ENCODE peak calls at places on chromosomes 11 and 22, in ten cellular contexts. One of them, this sample, is unnamed. For H3K4me1 and H3K9me3, the result is how much of the 10 kb centered on the place peaks cover.

GRCh38 chr11:62856333-62856910 is 17.0 kb upstream of the WDR74 start:
- DNase-seq in mucosa of descending colon: no peak
- DNase-seq in neural progenitor cell: no peak
- DNase-seq in thoracic aorta: no peak
- DNase-seq in body of pancreas: no peak
- DNase-seq in stomach: no peak
- DNase-seq in spleen: peak
- DNase-seq in CD8-positive, alpha-beta T cell: no peak
- DNase-seq in ovary: no peak
- DNase-seq in aorta: no peak
- DNase-seq in this sample: no peak

GRCh38 chr22:37549704-37550059 is 10.6 kb upstream of the CDC42EP1 start:
- DNase-seq in mucosa of descending colon: no peak
- DNase-seq in neural progenitor cell: peak
- DNase-seq in thoracic aorta: no peak
- DNase-seq in body of pancreas: peak
- DNase-seq in stomach: peak
- DNase-seq in spleen: no peak
- DNase-seq in CD8-positive, alpha-beta T cell: no peak
- DNase-seq in ovary: peak
- DNase-seq in aorta: peak
- DNase-seq in this sample: no peak

GRCh38 chr11:36391062-36391461 is 95.0 kb downstream of the PRR5L start:
- DNase-seq in mucosa of descending colon: no peak
- DNase-seq in neural progenitor cell: no peak
- DNase-seq in thoracic aorta: no peak
- DNase-seq in body of pancreas: no peak
- DNase-seq in stomach: no peak
- DNase-seq in spleen: no peak
- DNase-seq in CD8-positive, alpha-beta T cell: no peak
- DNase-seq in ovary: no peak
- DNase-seq in aorta: no peak
- DNase-seq in this sample: no peak

GRCh38 chr11:6413791-6414231 is 5.1 kb downstream of the APBB1 start:
- DNase-seq in mucosa of descending colon: no peak
- DNase-seq in neural progenitor cell: no peak
- DNase-seq in thoracic aorta: no peak
- DNase-seq in body of pancreas: no peak
- DNase-seq in stomach: no peak
- DNase-seq in spleen: no peak
- DNase-seq in CD8-positive, alpha-beta T cell: peak
- DNase-seq in ovary: no peak
- DNase-seq in aorta: no peak
- DNase-seq in this sample: no peak

GRCh38 chr11:87236368-87236767 is 198.6 kb downstream of the TMEM135 start:
- DNase-seq in mucosa of descending colon: no peak
- DNase-seq in neural progenitor cell: no peak
- DNase-seq in thoracic aorta: no peak
- DNase-seq in body of pancreas: no peak
- DNase-seq in stomach: no peak
- DNase-seq in spleen: no peak
- DNase-seq in CD8-positive, alpha-beta T cell: no peak
- DNase-seq in ovary: no peak
- DNase-seq in aorta: no peak
- DNase-seq in this sample: no peak

GRCh38 chr11:6646040-6646439 is 9.6 kb downstream of the DCHS1 start:
- DNase-seq in mucosa of descending colon: peak
- DNase-seq in neural progenitor cell: no peak
- DNase-seq in thoracic aorta: no peak
- DNase-seq in body of pancreas: no peak
- DNase-seq in stomach: no peak
- DNase-seq in spleen: peak
- DNase-seq in CD8-positive, alpha-beta T cell: no peak
- DNase-seq in ovary: no peak
- DNase-seq in aorta: no peak
- DNase-seq in this sample: peak

GRCh38 chr11:9922806-9923205 is 258.9 kb downstream of the SWAP70 start:
- DNase-seq in mucosa of descending colon: no peak
- DNase-seq in neural progenitor cell: peak
- DNase-seq in thoracic aorta: no peak
- DNase-seq in body of pancreas: no peak
- DNase-seq in stomach: no peak
- DNase-seq in spleen: no peak
- DNase-seq in CD8-positive, alpha-beta T cell: no peak
- DNase-seq in ovary: no peak
- DNase-seq in aorta: no peak
- DNase-seq in this sample: no peak

GRCh38 chr22:49702068-49702397 is 125.6 kb downstream of the BRD1 start:
- DNase-seq in mucosa of descending colon: no peak
- DNase-seq in neural progenitor cell: no peak
- DNase-seq in thoracic aorta: no peak
- DNase-seq in body of pancreas: no peak
- DNase-seq in stomach: no peak
- DNase-seq in spleen: no peak
- DNase-seq in CD8-positive, alpha-beta T cell: no peak
- DNase-seq in ovary: no peak
- DNase-seq in aorta: no peak
- DNase-seq in this sample: no peak

GRCh38 chr11:72812968-72813739 is 1.1 kb upstream of the ATG16L2 start:
- DNase-seq in mucosa of descending colon: peak
- DNase-seq in neural progenitor cell: peak
- DNase-seq in thoracic aorta: no peak
- DNase-seq in body of pancreas: peak
- DNase-seq in stomach: peak
- DNase-seq in spleen: peak
- DNase-seq in CD8-positive, alpha-beta T cell: peak
- DNase-seq in ovary: no peak
- DNase-seq in aorta: peak
- DNase-seq in this sample: no peak

GRCh38 chr11:35066029-35066428 is 72.9 kb upstream of the CD44 start:
- DNase-seq in mucosa of descending colon: no peak
- DNase-seq in neural progenitor cell: no peak
- DNase-seq in thoracic aorta: no peak
- DNase-seq in body of pancreas: no peak
- DNase-seq in stomach: no peak
- DNase-seq in spleen: no peak
- DNase-seq in CD8-positive, alpha-beta T cell: no peak
- DNase-seq in ovary: no peak
- DNase-seq in aorta: no peak
- DNase-seq in this sample: no peak

GRCh38 chr11:66124564-66124963 is 54.5 kb downstream of the PACS1 start:
- DNase-seq in mucosa of descending colon: no peak
- DNase-seq in neural progenitor cell: no peak
- DNase-seq in thoracic aorta: no peak
- DNase-seq in body of pancreas: no peak
- DNase-seq in stomach: no peak
- DNase-seq in spleen: no peak
- DNase-seq in CD8-positive, alpha-beta T cell: no peak
- DNase-seq in ovary: no peak
- DNase-seq in aorta: no peak
- DNase-seq in this sample: no peak

GRCh38 chr11:66123902-66124301 is 53.8 kb downstream of the PACS1 start:
- DNase-seq in mucosa of descending colon: no peak
- DNase-seq in neural progenitor cell: no peak
- DNase-seq in thoracic aorta: no peak
- DNase-seq in body of pancreas: peak
- DNase-seq in stomach: peak
- DNase-seq in spleen: no peak
- DNase-seq in CD8-positive, alpha-beta T cell: no peak
- DNase-seq in ovary: no peak
- DNase-seq in aorta: no peak
- DNase-seq in this sample: no peak

GRCh38 chr11:66126064-66126463 is 56.0 kb downstream of the PACS1 start:
- DNase-seq in mucosa of descending colon: no peak
- DNase-seq in neural progenitor cell: no peak
- DNase-seq in thoracic aorta: no peak
- DNase-seq in body of pancreas: no peak
- DNase-seq in stomach: no peak
- DNase-seq in spleen: no peak
- DNase-seq in CD8-positive, alpha-beta T cell: no peak
- DNase-seq in ovary: no peak
- DNase-seq in aorta: no peak
- DNase-seq in this sample: no peak

GRCh38 chr11:66130978-66131377 is 60.9 kb downstream of the PACS1 start:
- DNase-seq in mucosa of descending colon: no peak
- DNase-seq in neural progenitor cell: no peak
- DNase-seq in thoracic aorta: no peak
- DNase-seq in body of pancreas: no peak
- DNase-seq in stomach: no peak
- DNase-seq in spleen: no peak
- DNase-seq in CD8-positive, alpha-beta T cell: no peak
- DNase-seq in ovary: no peak
- DNase-seq in aorta: no peak
- DNase-seq in this sample: no peak

GRCh38 chr11:66126808-66127555 is 56.9 kb downstream of the PACS1 start:
- DNase-seq in mucosa of descending colon: no peak
- DNase-seq in neural progenitor cell: no peak
- DNase-seq in thoracic aorta: peak
- DNase-seq in body of pancreas: peak
- DNase-seq in stomach: peak
- DNase-seq in spleen: peak
- DNase-seq in CD8-positive, alpha-beta T cell: peak
- DNase-seq in ovary: peak
- DNase-seq in aorta: no peak
- DNase-seq in this sample: no peak
- H3K4me3 ChIP-seq in mucosa of descending colon: no peak
- H3K4me3 ChIP-seq in neural progenitor cell: no peak
- H3K4me3 ChIP-seq in thoracic aorta: peak
- H3K4me3 ChIP-seq in body of pancreas: no peak
- H3K4me3 ChIP-seq in stomach: no peak
- H3K4me3 ChIP-seq in spleen: no peak
- H3K4me3 ChIP-seq in CD8-positive, alpha-beta T cell: peak
- H3K4me3 ChIP-seq in ovary: no peak
- H3K4me3 ChIP-seq in aorta: no peak
- H3K4me3 ChIP-seq in this sample: no peak

DNA sequence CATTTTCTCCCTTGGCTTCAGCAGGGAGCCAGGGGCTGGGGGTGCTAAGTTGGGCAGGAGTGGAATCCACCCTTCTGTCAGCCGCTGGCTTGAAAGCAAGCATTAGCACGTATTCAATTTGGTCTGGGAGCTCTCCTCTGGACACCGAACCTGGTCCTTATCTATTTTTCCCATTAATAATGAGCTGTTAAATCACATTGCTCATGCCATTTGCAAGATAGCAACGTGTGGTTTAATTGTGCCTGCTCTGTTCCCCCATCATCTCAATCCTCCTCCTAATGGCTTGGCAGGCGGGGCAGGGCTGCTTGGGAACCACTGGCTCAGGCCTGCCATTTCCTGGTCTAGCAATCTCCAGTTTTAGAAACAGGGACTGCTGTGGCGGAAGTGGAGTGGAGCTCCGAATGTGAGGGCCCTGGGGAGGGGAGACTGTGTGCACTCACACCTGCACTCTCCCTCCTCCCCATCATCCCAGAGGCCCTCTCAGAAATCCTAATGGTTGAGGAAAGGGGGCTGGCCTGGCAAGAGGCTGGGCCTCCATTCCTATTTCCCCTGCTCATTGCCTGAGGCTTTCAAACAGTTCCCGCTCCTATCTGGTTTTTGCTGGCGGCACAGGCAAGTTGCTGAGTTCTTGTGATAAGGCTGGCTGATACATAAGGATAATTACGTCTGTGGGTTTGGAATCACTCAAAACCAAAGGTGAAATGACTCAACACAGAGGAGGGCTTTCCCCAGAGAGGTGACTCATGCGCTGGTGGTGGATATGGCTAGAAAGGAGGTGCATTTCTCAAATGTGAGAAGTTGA is 201.2 kb upstream of the E2F8 start:
- DNase-seq in mucosa of descending colon: no peak
- DNase-seq in neural progenitor cell: no peak
- DNase-seq in thoracic aorta: peak
- DNase-seq in body of pancreas: peak
- DNase-seq in stomach: peak
- DNase-seq in spleen: no peak
- DNase-seq in CD8-positive, alpha-beta T cell: no peak
- DNase-seq in ovary: peak
- DNase-seq in aorta: peak
- DNase-seq in this sample: peak
- H3K4me1 ChIP-seq in mucosa of descending colon: under half
- H3K4me1 ChIP-seq in neural progenitor cell: under half
- H3K4me1 ChIP-seq in thoracic aorta: under half
- H3K4me1 ChIP-seq in body of pancreas: under half
- H3K4me1 ChIP-seq in stomach: under half
- H3K4me1 ChIP-seq in spleen: under half
- H3K4me1 ChIP-seq in CD8-positive, alpha-beta T cell: under half
- H3K4me1 ChIP-seq in ovary: under half
- H3K4me1 ChIP-seq in aorta: under half
- H3K4me1 ChIP-seq in this sample: under half

GRCh38 chr11:48341466-48341865 is 16.7 kb downstream of the OR4C3 start:
- DNase-seq in mucosa of descending colon: no peak
- DNase-seq in neural progenitor cell: no peak
- DNase-seq in thoracic aorta: no peak
- DNase-seq in body of pancreas: no peak
- DNase-seq in stomach: no peak
- DNase-seq in spleen: no peak
- DNase-seq in CD8-positive, alpha-beta T cell: peak
- DNase-seq in ovary: no peak
- DNase-seq in aorta: no peak
- DNase-seq in this sample: no peak
- H3K9me3 ChIP-seq in mucosa of descending colon: under half
- H3K9me3 ChIP-seq in neural progenitor cell: under half
- H3K9me3 ChIP-seq in thoracic aorta: under half
- H3K9me3 ChIP-seq in body of pancreas: under half
- H3K9me3 ChIP-seq in stomach: under half
- H3K9me3 ChIP-seq in spleen: under half
- H3K9me3 ChIP-seq in CD8-positive, alpha-beta T cell: under half
- H3K9me3 ChIP-seq in ovary: under half
- H3K9me3 ChIP-seq in aorta: under half
- H3K9me3 ChIP-seq in this sample: under half

DNA sequence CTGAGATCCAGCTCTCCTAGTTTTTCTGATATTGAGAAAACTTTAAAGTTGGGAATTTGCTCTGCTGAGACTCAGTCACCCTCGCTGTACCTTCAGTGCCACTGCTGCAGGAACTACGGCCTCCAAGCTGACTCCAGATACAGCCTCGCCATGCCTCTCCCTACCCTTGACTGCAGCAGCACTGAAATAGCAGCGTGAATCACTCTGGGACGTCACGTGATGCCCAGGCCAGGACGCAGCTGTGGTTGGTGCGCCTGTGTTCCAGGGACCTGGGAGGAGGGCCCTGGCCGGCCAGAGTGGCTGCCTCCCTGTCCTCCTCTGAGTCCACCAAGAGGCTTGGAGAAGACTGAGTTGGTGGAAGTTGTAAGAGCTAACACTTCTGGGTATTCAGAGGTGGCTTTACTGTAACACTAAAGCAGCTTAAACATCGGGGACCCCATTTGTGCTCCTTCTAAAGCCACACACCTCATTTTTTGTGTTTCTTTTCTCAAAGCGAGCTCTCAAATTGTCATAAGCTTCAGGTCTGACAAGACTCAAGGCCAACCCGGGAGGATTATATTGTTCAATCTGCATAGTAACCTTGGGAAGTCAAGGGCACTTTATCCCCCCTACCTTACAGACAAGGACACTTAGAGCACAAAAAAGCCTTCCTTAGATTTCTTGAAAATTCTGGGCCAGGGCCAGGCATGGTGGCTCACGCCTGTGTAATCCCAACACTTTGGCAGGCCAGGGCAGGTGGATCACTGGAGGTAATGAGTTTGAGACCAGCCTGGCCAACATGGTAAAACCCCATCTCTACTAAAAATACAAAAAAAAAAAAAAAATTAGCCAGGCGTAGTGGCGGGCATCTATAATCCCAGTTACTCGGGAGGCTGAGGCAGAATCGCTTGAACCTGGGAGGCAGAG is 4.2 kb upstream of the STIP1 start:
- DNase-seq in mucosa of descending colon: peak
- DNase-seq in neural progenitor cell: peak
- DNase-seq in thoracic aorta: peak
- DNase-seq in body of pancreas: peak
- DNase-seq in stomach: peak
- DNase-seq in spleen: peak
- DNase-seq in CD8-positive, alpha-beta T cell: peak
- DNase-seq in ovary: peak
- DNase-seq in aorta: peak
- DNase-seq in this sample: no peak
- H3K4me3 ChIP-seq in mucosa of descending colon: no peak
- H3K4me3 ChIP-seq in neural progenitor cell: no peak
- H3K4me3 ChIP-seq in thoracic aorta: peak
- H3K4me3 ChIP-seq in body of pancreas: no peak
- H3K4me3 ChIP-seq in stomach: no peak
- H3K4me3 ChIP-seq in spleen: no peak
- H3K4me3 ChIP-seq in CD8-positive, alpha-beta T cell: no peak
- H3K4me3 ChIP-seq in ovary: no peak
- H3K4me3 ChIP-seq in aorta: no peak
- H3K4me3 ChIP-seq in this sample: no peak

This sample was measured in RWPE2.